ENCODE peak calls at places on chromosomes 4 and X, in ten cellular contexts. E, T, F, Y, N, X, R, W, A and O are unnamed samples.
A peak's percentile ranks its signal among the peaks of the same experiment; 100 is the strongest.

GRCh38 chr4:184936071-184936470 is 82.2 kb upstream of the HELT start:
- DNase-seq in X (no peak), W (no peak), T (no peak), N (no peak), Y (no peak), A (no peak), E (no peak), R (no peak), F (no peak), O (no peak)

GRCh38 chr4:56102581-56102980 is 153.8 kb downstream of the CEP135 start:
- DNase-seq in X (no peak), R (no peak), W (no peak), Y (no peak), A (no peak), T (no peak), E (no peak), N (no peak), F (no peak), O (no peak)

GRCh38 chr4:2886622-2887021 is 43.0 kb downstream of the ADD1 start:
- DNase-seq in F (no peak), R (peak; percentile 71), X (no peak), N (no peak), Y (peak; percentile 46), W (no peak), T (no peak), A (no peak), E (no peak), O (no peak)

GRCh38 chrX:136386821-136387220 is 86.1 kb downstream of the ADGRG4 start:
- DNase-seq in W (no peak), A (no peak), F (no peak), N (no peak), X (no peak), Y (no peak), R (no peak), E (no peak), T (no peak), O (no peak)

GRCh38 chr4:2860391-2861348 is 17.0 kb downstream of the ADD1 start:
- DNase-seq in W (no peak), Y (peak; percentile 80), E (no peak), T (peak; percentile 56), F (peak; percentile 31), R (peak; percentile 90), A (peak; percentile 61), X (no peak), N (peak; percentile 82), O (no peak)

GRCh38 chr4:165631208-165631894 is 241.7 kb upstream of the TLL1 start:
- DNase-seq in E (no peak), F (no peak), W (no peak), T (no peak), R (no peak), N (no peak), Y (peak; percentile 42), A (no peak), X (no peak), O (no peak)

GRCh38 chr4:48130100-48130499 is 4.0 kb downstream of the TXK start:
- DNase-seq in T (no peak), F (no peak), E (no peak), X (no peak), A (no peak), W (no peak), Y (no peak), N (no peak), R (no peak), O (no peak)

GRCh38 chr4:153788419-153789276 is at the start of gene SFRP2:
- DNase-seq in F (peak; percentile 21), A (no peak), N (no peak), R (peak; percentile 91), X (peak; percentile 58), Y (no peak), W (no peak), E (no peak), T (no peak), O (no peak)

GRCh38 chr4:90495936-90496335 is 368.7 kb downstream of the CCSER1 start:
- DNase-seq in N (no peak), T (no peak), W (no peak), E (no peak), F (no peak), X (no peak), A (no peak), R (no peak), Y (no peak), O (no peak)

GRCh38 chr4:137387924-137388323 is 144.4 kb downstream of the PCDH18 start:
- DNase-seq in E (peak; percentile 39), A (no peak), F (no peak), N (peak; percentile 59), Y (no peak), X (no peak), W (no peak), T (peak; percentile 78), R (no peak), O (no peak)

GRCh38 chr4:110475881-110476818 is at the start of gene ENPEP:
- DNase-seq in E (no peak), F (peak; percentile 17), X (peak; percentile 43), R (peak; percentile 84), N (no peak), Y (peak; percentile 64), W (no peak), A (peak; percentile 44), T (no peak), O (no peak)

GRCh38 chr4:126375462-126376054 is 1060.8 kb downstream of the FAT4 start:
- DNase-seq in W (no peak), R (no peak), F (no peak), T (peak; percentile 4), E (no peak), X (no peak), A (no peak), N (peak; percentile 4), Y (no peak), O (no peak)

GRCh38 chrX:85243761-85244410 is at the start of the genes SATL1 and ZNF711:
- DNase-seq in W (peak; percentile 43), N (peak; percentile 61), Y (peak; percentile 27), T (peak; percentile 65), F (peak; percentile 53), E (no peak), A (peak; percentile 20), R (peak; percentile 95), X (peak; percentile 47), O (no peak)

GRCh38 chrX:70044541-70045245 is 5.0 kb downstream of the AWAT2 start:
- DNase-seq in X (no peak), E (no peak), T (no peak), N (peak; percentile 28), W (no peak), Y (no peak), R (no peak), A (no peak), F (no peak), O (no peak)

DNA sequence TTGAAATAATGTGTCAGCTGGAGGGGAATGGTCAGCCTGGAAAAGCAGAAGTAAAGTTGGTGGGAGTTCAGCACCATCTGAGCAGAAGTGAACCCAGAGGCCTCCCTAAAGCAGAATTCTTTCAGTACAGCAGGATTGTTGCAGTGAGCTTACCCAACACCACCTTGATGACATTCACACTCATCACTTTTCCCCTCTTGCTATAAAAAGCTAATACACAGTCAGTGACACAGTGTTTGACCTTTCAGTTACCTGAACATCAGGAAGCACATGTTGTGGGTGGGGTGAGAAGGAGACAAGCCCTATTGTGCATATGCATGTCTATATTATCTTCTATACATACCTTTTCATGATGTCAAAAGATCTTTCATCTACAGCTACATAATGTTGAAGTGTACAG is 624.7 kb upstream of the ZFP42 start:
- DNase-seq in R (no peak), A (no peak), F (no peak), W (no peak), Y (no peak), N (no peak), X (no peak), E (no peak), T (no peak), O (no peak)
- H3K4me3 ChIP-seq in R (no peak overlapping the region), A (no peak overlapping the region), F (no peak overlapping the region), W (no peak overlapping the region), Y (no peak overlapping the region), N (no peak overlapping the region), X (no peak overlapping the region), E (no peak overlapping the region), T (no peak overlapping the region), O (no peak overlapping the region)

GRCh38 chrX:132413459-132413858 is 75.4 kb downstream of the MBNL3 start:
- DNase-seq in W (no peak), R (peak; percentile 90), T (no peak), X (no peak), F (no peak), A (no peak), Y (no peak), E (no peak), N (no peak), O (no peak)
- H3K27ac ChIP-seq in W (no peak overlapping the region), R (no peak overlapping the region), T (no peak overlapping the region), X (no peak overlapping the region), F (no peak overlapping the region), A (no peak overlapping the region), Y (no peak overlapping the region), E (no peak overlapping the region), N (no peak overlapping the region), O (no peak overlapping the region)

GRCh38 chr4:7877131-7877530 is 62.5 kb downstream of the AFAP1 start:
- DNase-seq in W (no peak), E (no peak), F (no peak), Y (no peak), A (no peak), X (no peak), R (no peak), T (no peak), N (no peak), O (no peak)

GRCh38 chr4:7878323-7878722 is 61.3 kb downstream of the AFAP1 start:
- DNase-seq in A (no peak), Y (no peak), F (no peak), X (no peak), R (no peak), N (peak; percentile 57), W (no peak), E (no peak), T (no peak), O (no peak)

GRCh38 chr4:7874838-7875237 is 64.8 kb downstream of the AFAP1 start:
- DNase-seq in R (no peak), E (no peak), Y (no peak), W (no peak), T (no peak), N (no peak), A (no peak), X (no peak), F (no peak), O (no peak)

GRCh38 chr4:7873881-7874280 is 65.8 kb downstream of the AFAP1 start:
- DNase-seq in W (no peak), X (no peak), A (no peak), N (no peak), R (no peak), E (no peak), F (no peak), T (no peak), Y (no peak), O (no peak)

GRCh38 chr4:7876096-7876993 is 63.3 kb downstream of the AFAP1 start:
- DNase-seq in F (no peak), X (peak; percentile 63), W (no peak), T (peak; percentile 74), N (peak; percentile 75), E (no peak), R (peak; percentile 83), Y (no peak), A (no peak), O (no peak)
- H3K4me3 ChIP-seq in F (no peak overlapping the region), X (no peak overlapping the region), W (no peak overlapping the region), T (peak overlapping the region; percentile 13), N (no peak overlapping the region), E (peak overlapping the region; percentile 21), R (no peak overlapping the region), Y (no peak overlapping the region), A (peak overlapping the region; percentile 14), O (peak overlapping the region; percentile 24)

DNA sequence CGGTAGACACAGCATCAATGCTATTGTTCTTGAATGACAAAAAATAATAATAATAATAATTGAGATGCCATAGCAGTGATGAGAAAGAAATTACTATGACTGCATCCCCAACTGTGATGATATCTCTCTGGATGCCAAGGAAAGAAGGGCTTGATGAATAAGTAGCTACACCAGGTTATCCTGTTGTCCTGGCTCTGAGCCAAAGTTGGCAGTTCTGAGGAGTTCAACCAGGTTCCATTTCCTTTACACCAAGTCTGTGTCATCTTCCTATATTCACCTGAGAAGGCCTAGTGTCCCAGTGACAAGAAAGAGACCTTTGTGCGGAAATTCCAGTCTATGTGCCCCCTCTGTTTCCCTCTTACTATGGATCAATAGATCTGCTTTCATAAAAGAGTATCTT is 3.4 kb upstream of the MAML3 start:
- DNase-seq in X (no peak), E (no peak), F (no peak), Y (no peak), R (no peak), N (no peak), A (no peak), W (no peak), T (no peak), O (no peak)
- H3K27ac ChIP-seq in X (no peak overlapping the region), E (no peak overlapping the region), F (peak overlapping the region; percentile 19), Y (no peak overlapping the region), R (no peak overlapping the region), N (no peak overlapping the region), A (no peak overlapping the region), W (peak overlapping the region; percentile 43), T (no peak overlapping the region), O (peak overlapping the region; percentile 69)